ENCODE peak calls at places on chromosomes 1 and 21, in seven cellular contexts. F, W, T, Q, U, C and X are unnamed samples.

GRCh38 chr1:202706851-202707250 is 3.4 kb downstream of the SYT2 start:
- DNase-seq in F (no peak), W (no peak), T (no peak), C (no peak), Q (no peak), U (no peak), X (no peak)

GRCh38 chr1:203126866-203127671 is 457 bp upstream of the ADORA1 start:
- DNase-seq in C (no peak), Q (no peak), U (no peak), F (no peak), W (no peak), T (no peak), X (no peak)

GRCh38 chr1:90133133-90133532 is 138.2 kb downstream of the ZNF326 start:
- DNase-seq in W (no peak), T (peak; percentile 22), C (no peak), F (peak; percentile 5), Q (peak; percentile 12), U (no peak), X (no peak)

GRCh38 chr1:14470802-14471201 is 127.7 kb upstream of the KAZN start:
- DNase-seq in C (no peak), T (no peak), U (no peak), W (no peak), F (no peak), Q (no peak), X (no peak)

GRCh38 chr1:231619257-231619634 is 7.3 kb upstream of the DISC1 start:
- DNase-seq in U (no peak), F (no peak), W (no peak), Q (no peak), T (no peak), C (no peak), X (no peak)

GRCh38 chr1:37439672-37439995 is 34.7 kb upstream of the ZC3H12A start:
- DNase-seq in Q (no peak), W (no peak), F (no peak), C (no peak), T (no peak), U (no peak), X (no peak)

GRCh38 chr1:64906447-64906846 is 59.9 kb downstream of the JAK1 start:
- DNase-seq in F (no peak), C (no peak), U (no peak), Q (no peak), T (no peak), W (peak; percentile 21), X (no peak)

GRCh38 chr1:1273152-1273534 is 511 bp downstream of the UBE2J2 start:
- DNase-seq in U (no peak), Q (no peak), F (no peak), C (no peak), W (no peak), T (no peak), X (no peak)

GRCh38 chr1:91701494-91701869 is 184.5 kb downstream of the TGFBR3 start:
- DNase-seq in T (no peak), Q (no peak), F (no peak), U (no peak), C (no peak), W (no peak), X (no peak)

GRCh38 chr21:41680444-41681335 is 86.2 kb downstream of the RIPK4 start:
- DNase-seq in W (no peak), Q (no peak), F (no peak), U (no peak), T (no peak), C (no peak), X (no peak)

GRCh38 chr1:24286246-24287010 is 32.7 kb upstream of the GRHL3 start:
- DNase-seq in W (no peak), F (no peak), U (no peak), T (no peak), Q (no peak), C (no peak), X (no peak)

GRCh38 chr1:112713466-112714312 is 1.4 kb downstream of the PPM1J start:
- DNase-seq in T (no peak), U (no peak), W (no peak), C (no peak), F (no peak), Q (no peak), X (peak; percentile 82)

GRCh38 chr1:226736001-226736907 is 2.8 kb downstream of the ITPKB start:
- DNase-seq in F (no peak), U (no peak), C (no peak), T (no peak), Q (no peak), W (no peak), X (no peak)

GRCh38 chr1:201766117-201766863 is 62.7 kb upstream of the IPO9 start:
- DNase-seq in W (no peak), T (no peak), Q (peak; percentile 65), F (no peak), U (no peak), C (no peak), X (no peak)